ENCODE peak calls at places on chromosomes 2 and 18, in five cellular contexts. K, H, N, P and X are unnamed samples.
A peak's percentile ranks its signal among the peaks of the same experiment; 100 is the strongest.

GRCh38 chr2:199339826-199340605 is 117.7 kb downstream of the SATB2 start:
- DNase-seq in K (no peak), H (no peak), N (no peak), P (no peak), X (no peak)

GRCh38 chr2:26521913-26522180 is 43.9 kb upstream of the OTOF start:
- DNase-seq in K (no peak), H (no peak), N (no peak), P (no peak), X (no peak)

GRCh38 chr2:10835052-10835970 is 22.7 kb upstream of the PDIA6 start:
- DNase-seq in K (peak; percentile 34), H (peak; percentile 67), N (peak; percentile 43), P (no peak), X (peak; percentile 86)

GRCh38 chr2:218961651-218962570 is 2.4 kb downstream of the CDK5R2 start:
- DNase-seq in K (no peak), H (no peak), N (no peak), P (no peak), X (peak; percentile 48)

GRCh38 chr2:237427807-237428506 is 14.0 kb upstream of the COL6A3 start:
- DNase-seq in K (no peak), H (no peak), N (no peak), P (no peak), X (no peak)

GRCh38 chr2:64711260-64711659 is 57.5 kb upstream of the SERTAD2 start:
- DNase-seq in K (no peak), H (peak; percentile 14), N (peak; percentile 56), P (no peak), X (no peak)

GRCh38 chr2:46552528-46552927 is 73.2 kb downstream of the TMEM247 start:
- DNase-seq in K (no peak), H (no peak), N (no peak), P (no peak), X (no peak)

GRCh38 chr2:220224711-220225519 is 597.5 kb downstream of the SLC4A3 start:
- DNase-seq in K (no peak), H (no peak), N (peak; percentile 46), P (peak; percentile 93), X (peak; percentile 37)

GRCh38 chr2:8028436-8028835 is 653.4 kb upstream of the ID2 start:
- DNase-seq in K (no peak), H (no peak), N (no peak), P (no peak), X (no peak)

GRCh38 chr18:41096504-41096903 is 858.5 kb upstream of the PIK3C3 start:
- DNase-seq in K (peak; percentile 2), H (no peak), N (peak; percentile 69), P (peak; percentile 68), X (no peak)

GRCh38 chr18:33987206-33987605 is 237.5 kb downstream of the NOL4 start:
- DNase-seq in K (no peak), H (no peak), N (no peak), P (no peak), X (no peak)

GRCh38 chr2:64062840-64063239 is 43.6 kb upstream of the VPS54 start:
- DNase-seq in K (peak; percentile 59), H (no peak), N (peak; percentile 31), P (peak; percentile 74), X (no peak)

GRCh38 chr2:171999125-171999524 is 628 bp upstream of the METAP1D start:
- DNase-seq in K (no peak), H (no peak), N (no peak), P (no peak), X (no peak)

GRCh38 chr2:201890447-201890846 is 84.1 kb downstream of the CDK15 start:
- DNase-seq in K (no peak), H (no peak), N (no peak), P (peak; percentile 28), X (no peak)

GRCh38 chr2:209351636-209352035 is 72.2 kb upstream of the MAP2 start:
- DNase-seq in K (no peak), H (no peak), N (no peak), P (peak; percentile 10), X (no peak)

GRCh38 chr18:46502444-46502843 is 154.6 kb downstream of the LOXHD1 start:
- DNase-seq in K (peak; percentile 14), H (no peak), N (peak; percentile 5), P (peak; percentile 5), X (no peak)

GRCh38 chr2:675051-675450 is 2.2 kb downstream of the TMEM18 start:
- DNase-seq in K (no peak), H (no peak), N (no peak), P (no peak), X (no peak)

GRCh38 chr2:241772063-241772499 is 4.5 kb upstream of the GAL3ST2 start:
- DNase-seq in K (no peak), H (peak; percentile 53), N (no peak), P (no peak), X (no peak)

GRCh38 chr2:25207078-25207545 is 38.7 kb upstream of the POMC start:
- DNase-seq in K (no peak), H (peak; percentile 54), N (no peak), P (no peak), X (no peak)